ENCODE peak calls at places on chromosomes 6 and 20, in ten cellular contexts. One of them, this sample, is unnamed.

GRCh38 chr20:43375586-43375985 is 82.1 kb upstream of the SRSF6 start:
- DNase-seq in activated T-helper 1 cell treated with anti-CD3 and anti-CD28 coated beads, Interleukin-12 subunit alpha, Interleukin-12 subunit beta, Interleukin-2, Interleukin-4 antibody, amounts not matched to agents 30 ng/mL and 10 ng/mL and 1 ng/mL, durations not matched to agents 14 hours and 24 hours and 36 hours: no peak
- DNase-seq in brain microvascular endothelial cell: no peak
- DNase-seq in Calu3: no peak
- DNase-seq in effector CD8-positive, alpha-beta T cell: no peak
- DNase-seq in RKO: no peak
- DNase-seq in H1: no peak
- DNase-seq in mucosa of descending colon: no peak
- DNase-seq in activated CD4-positive, alpha-beta T cell treated with anti-CD3 and anti-CD28 coated beads, Interleukin-2, amount 50 U/mL, for 4 hours: no peak
- DNase-seq in dermis microvascular lymphatic vessel endothelial cell: no peak
- DNase-seq in this sample: no peak

GRCh38 chr6:20877008-20877937 is 343.0 kb downstream of the CDKAL1 start:
- DNase-seq in activated T-helper 1 cell treated with anti-CD3 and anti-CD28 coated beads, Interleukin-12 subunit alpha, Interleukin-12 subunit beta, Interleukin-2, Interleukin-4 antibody, amounts not matched to agents 30 ng/mL and 10 ng/mL and 1 ng/mL, durations not matched to agents 14 hours and 24 hours and 36 hours: peak; percentile 2
- DNase-seq in brain microvascular endothelial cell: peak; percentile 90
- DNase-seq in Calu3: peak; percentile 95
- DNase-seq in activated CD4-positive, alpha-beta T cell treated with anti-CD3 and anti-CD28 coated beads, Interleukin-2, amount 50 U/mL, for 4 hours: no peak
- DNase-seq in effector CD8-positive, alpha-beta T cell: no peak
- DNase-seq in RKO: peak; percentile 98
- DNase-seq in H1: no peak
- DNase-seq in dermis microvascular lymphatic vessel endothelial cell: peak; percentile 32
- DNase-seq in mucosa of descending colon: no peak
- DNase-seq in this sample: peak; percentile 28

GRCh38 chr6:107957165-107957908 is 671 bp downstream of the SEC63 start:
- DNase-seq in mucosa of descending colon: peak; percentile 61
- DNase-seq in H1: no peak
- DNase-seq in RKO: peak; percentile 70
- DNase-seq in activated CD4-positive, alpha-beta T cell treated with anti-CD3 and anti-CD28 coated beads, Interleukin-2, amount 50 U/mL, for 4 hours: peak; percentile 60
- DNase-seq in activated T-helper 1 cell treated with anti-CD3 and anti-CD28 coated beads, Interleukin-12 subunit alpha, Interleukin-12 subunit beta, Interleukin-2, Interleukin-4 antibody, amounts not matched to agents 30 ng/mL and 10 ng/mL and 1 ng/mL, durations not matched to agents 14 hours and 24 hours and 36 hours: peak; percentile 55
- DNase-seq in brain microvascular endothelial cell: peak; percentile 64
- DNase-seq in effector CD8-positive, alpha-beta T cell: peak; percentile 40
- DNase-seq in Calu3: peak; percentile 36
- DNase-seq in dermis microvascular lymphatic vessel endothelial cell: peak; percentile 77
- DNase-seq in this sample: peak; percentile 56

GRCh38 chr20:37770908-37771307 is 77.1 kb downstream of the CTNNBL1 start:
- DNase-seq in dermis microvascular lymphatic vessel endothelial cell: no peak
- DNase-seq in brain microvascular endothelial cell: no peak
- DNase-seq in H1: no peak
- DNase-seq in activated CD4-positive, alpha-beta T cell treated with anti-CD3 and anti-CD28 coated beads, Interleukin-2, amount 50 U/mL, for 4 hours: no peak
- DNase-seq in mucosa of descending colon: no peak
- DNase-seq in effector CD8-positive, alpha-beta T cell: no peak
- DNase-seq in RKO: no peak
- DNase-seq in Calu3: no peak
- DNase-seq in activated T-helper 1 cell treated with anti-CD3 and anti-CD28 coated beads, Interleukin-12 subunit alpha, Interleukin-12 subunit beta, Interleukin-2, Interleukin-4 antibody, amounts not matched to agents 30 ng/mL and 10 ng/mL and 1 ng/mL, durations not matched to agents 14 hours and 24 hours and 36 hours: no peak
- DNase-seq in this sample: no peak

GRCh38 chr20:63264519-63264918 is 8.1 kb upstream of the ARFGAP1 start:
- DNase-seq in mucosa of descending colon: no peak
- DNase-seq in brain microvascular endothelial cell: no peak
- DNase-seq in RKO: no peak
- DNase-seq in activated T-helper 1 cell treated with anti-CD3 and anti-CD28 coated beads, Interleukin-12 subunit alpha, Interleukin-12 subunit beta, Interleukin-2, Interleukin-4 antibody, amounts not matched to agents 30 ng/mL and 10 ng/mL and 1 ng/mL, durations not matched to agents 14 hours and 24 hours and 36 hours: no peak
- DNase-seq in H1: no peak
- DNase-seq in Calu3: no peak
- DNase-seq in effector CD8-positive, alpha-beta T cell: no peak
- DNase-seq in dermis microvascular lymphatic vessel endothelial cell: no peak
- DNase-seq in activated CD4-positive, alpha-beta T cell treated with anti-CD3 and anti-CD28 coated beads, Interleukin-2, amount 50 U/mL, for 4 hours: no peak
- DNase-seq in this sample: no peak

GRCh38 chr6:44704240-44705150 is 317.0 kb downstream of the CDC5L start:
- DNase-seq in effector CD8-positive, alpha-beta T cell: no peak
- DNase-seq in dermis microvascular lymphatic vessel endothelial cell: no peak
- DNase-seq in RKO: no peak
- DNase-seq in Calu3: no peak
- DNase-seq in H1: no peak
- DNase-seq in activated T-helper 1 cell treated with anti-CD3 and anti-CD28 coated beads, Interleukin-12 subunit alpha, Interleukin-12 subunit beta, Interleukin-2, Interleukin-4 antibody, amounts not matched to agents 30 ng/mL and 10 ng/mL and 1 ng/mL, durations not matched to agents 14 hours and 24 hours and 36 hours: peak; percentile 14
- DNase-seq in mucosa of descending colon: no peak
- DNase-seq in brain microvascular endothelial cell: no peak
- DNase-seq in activated CD4-positive, alpha-beta T cell treated with anti-CD3 and anti-CD28 coated beads, Interleukin-2, amount 50 U/mL, for 4 hours: no peak
- DNase-seq in this sample: no peak

GRCh38 chr6:19866199-19866872 is 29.2 kb downstream of the ID4 start:
- DNase-seq in effector CD8-positive, alpha-beta T cell: no peak
- DNase-seq in activated CD4-positive, alpha-beta T cell treated with anti-CD3 and anti-CD28 coated beads, Interleukin-2, amount 50 U/mL, for 4 hours: no peak
- DNase-seq in RKO: no peak
- DNase-seq in activated T-helper 1 cell treated with anti-CD3 and anti-CD28 coated beads, Interleukin-12 subunit alpha, Interleukin-12 subunit beta, Interleukin-2, Interleukin-4 antibody, amounts not matched to agents 30 ng/mL and 10 ng/mL and 1 ng/mL, durations not matched to agents 14 hours and 24 hours and 36 hours: no peak
- DNase-seq in Calu3: no peak
- DNase-seq in mucosa of descending colon: no peak
- DNase-seq in H1: no peak
- DNase-seq in dermis microvascular lymphatic vessel endothelial cell: no peak
- DNase-seq in brain microvascular endothelial cell: no peak
- DNase-seq in this sample: no peak

GRCh38 chr20:47334022-47334551 is 22.4 kb downstream of the ZMYND8 start:
- DNase-seq in brain microvascular endothelial cell: peak; percentile 95
- DNase-seq in effector CD8-positive, alpha-beta T cell: no peak
- DNase-seq in activated CD4-positive, alpha-beta T cell treated with anti-CD3 and anti-CD28 coated beads, Interleukin-2, amount 50 U/mL, for 4 hours: no peak
- DNase-seq in activated T-helper 1 cell treated with anti-CD3 and anti-CD28 coated beads, Interleukin-12 subunit alpha, Interleukin-12 subunit beta, Interleukin-2, Interleukin-4 antibody, amounts not matched to agents 30 ng/mL and 10 ng/mL and 1 ng/mL, durations not matched to agents 14 hours and 24 hours and 36 hours: no peak
- DNase-seq in RKO: peak; percentile 100
- DNase-seq in H1: no peak
- DNase-seq in mucosa of descending colon: no peak
- DNase-seq in dermis microvascular lymphatic vessel endothelial cell: peak; percentile 87
- DNase-seq in Calu3: no peak
- DNase-seq in this sample: no peak

GRCh38 chr6:39440039-39440426 is 117.5 kb upstream of the KCNK16 start:
- DNase-seq in mucosa of descending colon: no peak
- DNase-seq in RKO: no peak
- DNase-seq in Calu3: no peak
- DNase-seq in effector CD8-positive, alpha-beta T cell: no peak
- DNase-seq in H1: no peak
- DNase-seq in dermis microvascular lymphatic vessel endothelial cell: no peak
- DNase-seq in activated T-helper 1 cell treated with anti-CD3 and anti-CD28 coated beads, Interleukin-12 subunit alpha, Interleukin-12 subunit beta, Interleukin-2, Interleukin-4 antibody, amounts not matched to agents 30 ng/mL and 10 ng/mL and 1 ng/mL, durations not matched to agents 14 hours and 24 hours and 36 hours: no peak
- DNase-seq in brain microvascular endothelial cell: peak; percentile 24
- DNase-seq in activated CD4-positive, alpha-beta T cell treated with anti-CD3 and anti-CD28 coated beads, Interleukin-2, amount 50 U/mL, for 4 hours: no peak
- DNase-seq in this sample: no peak

GRCh38 chr6:134676307-134677281 is 273.3 kb downstream of the ALDH8A1 start:
- DNase-seq in brain microvascular endothelial cell: peak; percentile 33
- DNase-seq in effector CD8-positive, alpha-beta T cell: no peak
- DNase-seq in activated CD4-positive, alpha-beta T cell treated with anti-CD3 and anti-CD28 coated beads, Interleukin-2, amount 50 U/mL, for 4 hours: no peak
- DNase-seq in mucosa of descending colon: peak; percentile 67
- DNase-seq in dermis microvascular lymphatic vessel endothelial cell: peak; percentile 81
- DNase-seq in H1: no peak
- DNase-seq in activated T-helper 1 cell treated with anti-CD3 and anti-CD28 coated beads, Interleukin-12 subunit alpha, Interleukin-12 subunit beta, Interleukin-2, Interleukin-4 antibody, amounts not matched to agents 30 ng/mL and 10 ng/mL and 1 ng/mL, durations not matched to agents 14 hours and 24 hours and 36 hours: no peak
- DNase-seq in Calu3: no peak
- DNase-seq in RKO: no peak
- DNase-seq in this sample: no peak

GRCh38 chr20:11044561-11044960 is 370.8 kb upstream of the JAG1 start:
- DNase-seq in Calu3: no peak
- DNase-seq in effector CD8-positive, alpha-beta T cell: no peak
- DNase-seq in H1: no peak
- DNase-seq in activated T-helper 1 cell treated with anti-CD3 and anti-CD28 coated beads, Interleukin-12 subunit alpha, Interleukin-12 subunit beta, Interleukin-2, Interleukin-4 antibody, amounts not matched to agents 30 ng/mL and 10 ng/mL and 1 ng/mL, durations not matched to agents 14 hours and 24 hours and 36 hours: no peak
- DNase-seq in mucosa of descending colon: no peak
- DNase-seq in RKO: no peak
- DNase-seq in dermis microvascular lymphatic vessel endothelial cell: no peak
- DNase-seq in brain microvascular endothelial cell: no peak
- DNase-seq in activated CD4-positive, alpha-beta T cell treated with anti-CD3 and anti-CD28 coated beads, Interleukin-2, amount 50 U/mL, for 4 hours: no peak
- DNase-seq in this sample: no peak

GRCh38 chr6:16688984-16689636 is 72.2 kb downstream of the ATXN1 start:
- DNase-seq in H1: no peak
- DNase-seq in activated CD4-positive, alpha-beta T cell treated with anti-CD3 and anti-CD28 coated beads, Interleukin-2, amount 50 U/mL, for 4 hours: no peak
- DNase-seq in RKO: no peak
- DNase-seq in activated T-helper 1 cell treated with anti-CD3 and anti-CD28 coated beads, Interleukin-12 subunit alpha, Interleukin-12 subunit beta, Interleukin-2, Interleukin-4 antibody, amounts not matched to agents 30 ng/mL and 10 ng/mL and 1 ng/mL, durations not matched to agents 14 hours and 24 hours and 36 hours: no peak
- DNase-seq in Calu3: no peak
- DNase-seq in brain microvascular endothelial cell: peak; percentile 91
- DNase-seq in dermis microvascular lymphatic vessel endothelial cell: no peak
- DNase-seq in effector CD8-positive, alpha-beta T cell: no peak
- DNase-seq in mucosa of descending colon: no peak
- DNase-seq in this sample: no peak

GRCh38 chr20:62501801-62502495 is 26.2 kb upstream of the GATA5 start:
- DNase-seq in activated T-helper 1 cell treated with anti-CD3 and anti-CD28 coated beads, Interleukin-12 subunit alpha, Interleukin-12 subunit beta, Interleukin-2, Interleukin-4 antibody, amounts not matched to agents 30 ng/mL and 10 ng/mL and 1 ng/mL, durations not matched to agents 14 hours and 24 hours and 36 hours: peak; percentile 81
- DNase-seq in H1: no peak
- DNase-seq in Calu3: peak; percentile 67
- DNase-seq in activated CD4-positive, alpha-beta T cell treated with anti-CD3 and anti-CD28 coated beads, Interleukin-2, amount 50 U/mL, for 4 hours: peak; percentile 66
- DNase-seq in brain microvascular endothelial cell: peak; percentile 53
- DNase-seq in mucosa of descending colon: no peak
- DNase-seq in dermis microvascular lymphatic vessel endothelial cell: no peak
- DNase-seq in RKO: peak; percentile 50
- DNase-seq in effector CD8-positive, alpha-beta T cell: no peak
- DNase-seq in this sample: no peak

GRCh38 chr6:144159727-144160126 is 9.4 kb downstream of the STX11 start:
- DNase-seq in RKO: no peak
- DNase-seq in H1: no peak
- DNase-seq in mucosa of descending colon: no peak
- DNase-seq in dermis microvascular lymphatic vessel endothelial cell: no peak
- DNase-seq in activated CD4-positive, alpha-beta T cell treated with anti-CD3 and anti-CD28 coated beads, Interleukin-2, amount 50 U/mL, for 4 hours: no peak
- DNase-seq in effector CD8-positive, alpha-beta T cell: no peak
- DNase-seq in brain microvascular endothelial cell: no peak
- DNase-seq in activated T-helper 1 cell treated with anti-CD3 and anti-CD28 coated beads, Interleukin-12 subunit alpha, Interleukin-12 subunit beta, Interleukin-2, Interleukin-4 antibody, amounts not matched to agents 30 ng/mL and 10 ng/mL and 1 ng/mL, durations not matched to agents 14 hours and 24 hours and 36 hours: no peak
- DNase-seq in Calu3: no peak
- DNase-seq in this sample: no peak

GRCh38 chr6:4778086-4778485 is 1.9 kb downstream of the CDYL start:
- DNase-seq in brain microvascular endothelial cell: no peak
- DNase-seq in RKO: peak; percentile 65
- DNase-seq in dermis microvascular lymphatic vessel endothelial cell: no peak
- DNase-seq in H1: no peak
- DNase-seq in mucosa of descending colon: no peak
- DNase-seq in Calu3: no peak
- DNase-seq in activated T-helper 1 cell treated with anti-CD3 and anti-CD28 coated beads, Interleukin-12 subunit alpha, Interleukin-12 subunit beta, Interleukin-2, Interleukin-4 antibody, amounts not matched to agents 30 ng/mL and 10 ng/mL and 1 ng/mL, durations not matched to agents 14 hours and 24 hours and 36 hours: no peak
- DNase-seq in activated CD4-positive, alpha-beta T cell treated with anti-CD3 and anti-CD28 coated beads, Interleukin-2, amount 50 U/mL, for 4 hours: no peak
- DNase-seq in effector CD8-positive, alpha-beta T cell: no peak
- DNase-seq in this sample: no peak

GRCh38 chr20:18715564-18715963 is 98.0 kb upstream of the SCP2D1 start:
- DNase-seq in RKO: no peak
- DNase-seq in activated CD4-positive, alpha-beta T cell treated with anti-CD3 and anti-CD28 coated beads, Interleukin-2, amount 50 U/mL, for 4 hours: no peak
- DNase-seq in brain microvascular endothelial cell: no peak
- DNase-seq in activated T-helper 1 cell treated with anti-CD3 and anti-CD28 coated beads, Interleukin-12 subunit alpha, Interleukin-12 subunit beta, Interleukin-2, Interleukin-4 antibody, amounts not matched to agents 30 ng/mL and 10 ng/mL and 1 ng/mL, durations not matched to agents 14 hours and 24 hours and 36 hours: no peak
- DNase-seq in effector CD8-positive, alpha-beta T cell: no peak
- DNase-seq in mucosa of descending colon: no peak
- DNase-seq in H1: no peak
- DNase-seq in Calu3: no peak
- DNase-seq in dermis microvascular lymphatic vessel endothelial cell: no peak
- DNase-seq in this sample: no peak

GRCh38 chr6:15779726-15780125 is 116.9 kb upstream of the DTNBP1 start:
- DNase-seq in effector CD8-positive, alpha-beta T cell: no peak
- DNase-seq in brain microvascular endothelial cell: no peak
- DNase-seq in dermis microvascular lymphatic vessel endothelial cell: no peak
- DNase-seq in mucosa of descending colon: no peak
- DNase-seq in RKO: no peak
- DNase-seq in activated T-helper 1 cell treated with anti-CD3 and anti-CD28 coated beads, Interleukin-12 subunit alpha, Interleukin-12 subunit beta, Interleukin-2, Interleukin-4 antibody, amounts not matched to agents 30 ng/mL and 10 ng/mL and 1 ng/mL, durations not matched to agents 14 hours and 24 hours and 36 hours: no peak
- DNase-seq in activated CD4-positive, alpha-beta T cell treated with anti-CD3 and anti-CD28 coated beads, Interleukin-2, amount 50 U/mL, for 4 hours: no peak
- DNase-seq in H1: no peak
- DNase-seq in Calu3: no peak
- DNase-seq in this sample: no peak

GRCh38 chr6:6918216-6918983 is 189.4 kb upstream of the RREB1 start:
- DNase-seq in effector CD8-positive, alpha-beta T cell: no peak
- DNase-seq in activated CD4-positive, alpha-beta T cell treated with anti-CD3 and anti-CD28 coated beads, Interleukin-2, amount 50 U/mL, for 4 hours: peak; percentile 56
- DNase-seq in RKO: peak; percentile 57
- DNase-seq in Calu3: no peak
- DNase-seq in H1: no peak
- DNase-seq in dermis microvascular lymphatic vessel endothelial cell: no peak
- DNase-seq in brain microvascular endothelial cell: peak; percentile 45
- DNase-seq in activated T-helper 1 cell treated with anti-CD3 and anti-CD28 coated beads, Interleukin-12 subunit alpha, Interleukin-12 subunit beta, Interleukin-2, Interleukin-4 antibody, amounts not matched to agents 30 ng/mL and 10 ng/mL and 1 ng/mL, durations not matched to agents 14 hours and 24 hours and 36 hours: peak; percentile 44
- DNase-seq in mucosa of descending colon: no peak
- DNase-seq in this sample: no peak

GRCh38 chr20:20167704-20168103 is 115.4 kb downstream of the CFAP61 start:
- DNase-seq in effector CD8-positive, alpha-beta T cell: no peak
- DNase-seq in H1: no peak
- DNase-seq in activated CD4-positive, alpha-beta T cell treated with anti-CD3 and anti-CD28 coated beads, Interleukin-2, amount 50 U/mL, for 4 hours: no peak
- DNase-seq in mucosa of descending colon: no peak
- DNase-seq in activated T-helper 1 cell treated with anti-CD3 and anti-CD28 coated beads, Interleukin-12 subunit alpha, Interleukin-12 subunit beta, Interleukin-2, Interleukin-4 antibody, amounts not matched to agents 30 ng/mL and 10 ng/mL and 1 ng/mL, durations not matched to agents 14 hours and 24 hours and 36 hours: no peak
- DNase-seq in dermis microvascular lymphatic vessel endothelial cell: no peak
- DNase-seq in RKO: no peak
- DNase-seq in brain microvascular endothelial cell: no peak
- DNase-seq in Calu3: no peak
- DNase-seq in this sample: no peak

GRCh38 chr6:100803264-100803663 is 77.9 kb downstream of the ASCC3 start:
- DNase-seq in brain microvascular endothelial cell: no peak
- DNase-seq in H1: no peak
- DNase-seq in dermis microvascular lymphatic vessel endothelial cell: no peak
- DNase-seq in effector CD8-positive, alpha-beta T cell: no peak
- DNase-seq in Calu3: no peak
- DNase-seq in RKO: no peak
- DNase-seq in mucosa of descending colon: no peak
- DNase-seq in activated T-helper 1 cell treated with anti-CD3 and anti-CD28 coated beads, Interleukin-12 subunit alpha, Interleukin-12 subunit beta, Interleukin-2, Interleukin-4 antibody, amounts not matched to agents 30 ng/mL and 10 ng/mL and 1 ng/mL, durations not matched to agents 14 hours and 24 hours and 36 hours: no peak
- DNase-seq in activated CD4-positive, alpha-beta T cell treated with anti-CD3 and anti-CD28 coated beads, Interleukin-2, amount 50 U/mL, for 4 hours: no peak
- DNase-seq in this sample: no peak

GRCh38 chr6:28488916-28489365 is 26.7 kb downstream of the GPX6 start:
- DNase-seq in dermis microvascular lymphatic vessel endothelial cell: peak; percentile 17
- DNase-seq in RKO: peak; percentile 26
- DNase-seq in mucosa of descending colon: no peak
- DNase-seq in activated T-helper 1 cell treated with anti-CD3 and anti-CD28 coated beads, Interleukin-12 subunit alpha, Interleukin-12 subunit beta, Interleukin-2, Interleukin-4 antibody, amounts not matched to agents 30 ng/mL and 10 ng/mL and 1 ng/mL, durations not matched to agents 14 hours and 24 hours and 36 hours: no peak
- DNase-seq in activated CD4-positive, alpha-beta T cell treated with anti-CD3 and anti-CD28 coated beads, Interleukin-2, amount 50 U/mL, for 4 hours: no peak
- DNase-seq in effector CD8-positive, alpha-beta T cell: no peak
- DNase-seq in Calu3: no peak
- DNase-seq in H1: peak; percentile 33
- DNase-seq in brain microvascular endothelial cell: peak; percentile 72
- DNase-seq in this sample: no peak